ENCODE peak calls at places on chromosomes 3 and 15, in nine cellular contexts. L is HL-60; C is cardiac muscle cell; T is mucosa of descending colon; P is CD8-positive, alpha-beta T cell; H is AG04449; R is GM23338; O is K562; Z is AG04450. Y is an unnamed sample.
A peak's percentile ranks its signal among the peaks of the same experiment; 100 is the strongest.

GRCh38 chr15:89825264-89825940 is 10.8 kb upstream of the ANPEP start:
- DNase-seq in R (no peak), T (peak; percentile 28), C (no peak), Z (no peak), O (no peak), L (peak; percentile 90), H (no peak), P (no peak), Y (no peak)

GRCh38 chr15:61702224-61703120 is 357.8 kb downstream of the VPS13C start:
- DNase-seq in H (no peak), R (peak; percentile 62), Z (no peak), C (no peak), T (no peak), P (no peak), L (no peak), O (no peak), Y (no peak)

GRCh38 chr15:91973481-91973880 is 120.0 kb downstream of the SLCO3A1 start:
- DNase-seq in O (no peak), P (no peak), L (no peak), T (no peak), Z (no peak), R (no peak), H (no peak), C (no peak), Y (no peak)

GRCh38 chr3:48472673-48472922 is 26.1 kb downstream of the ATRIP start:
- DNase-seq in Z (no peak), P (no peak), H (no peak), T (no peak), C (no peak), L (no peak), O (peak; percentile 42), R (peak; percentile 67), Y (no peak)

GRCh38 chr3:111246967-111247760 is 175.5 kb downstream of the NECTIN3 start:
- DNase-seq in O (no peak), P (no peak), C (peak; percentile 42), H (peak; percentile 83), T (no peak), Z (peak; percentile 60), R (no peak), L (no peak), Y (no peak)

GRCh38 chr3:27666277-27666676 is 55.8 kb downstream of the EOMES start:
- DNase-seq in Z (no peak), T (no peak), P (no peak), R (peak; percentile 77), H (no peak), O (no peak), L (no peak), C (no peak), Y (no peak)

GRCh38 chr3:97481416-97481815 is 283.1 kb upstream of the ARL6 start:
- DNase-seq in L (no peak), Z (no peak), C (no peak), T (no peak), H (no peak), R (peak; percentile 10), P (no peak), O (peak; percentile 8), Y (no peak)

GRCh38 chr3:89504432-89504831 is 397.0 kb downstream of the EPHA3 start:
- DNase-seq in P (no peak), O (no peak), T (no peak), C (no peak), R (no peak), L (no peak), H (no peak), Z (no peak), Y (no peak)

GRCh38 chr3:54781728-54782127 is 146.1 kb downstream of the LRTM1 start:
- DNase-seq in Z (no peak), O (no peak), H (no peak), T (no peak), R (peak; percentile 62), L (no peak), C (no peak), P (no peak), Y (no peak)

GRCh38 chr15:29063646-29064045 is 177.9 kb downstream of the APBA2 start:
- DNase-seq in R (no peak), T (no peak), L (no peak), P (no peak), Z (no peak), H (no peak), C (no peak), O (no peak), Y (no peak)

GRCh38 chr15:59611277-59612260 is at the start of gene GCNT3:
- DNase-seq in L (peak; percentile 30), H (no peak), P (no peak), T (no peak), C (peak; percentile 17), R (no peak), Z (no peak), O (no peak), Y (no peak)

DNA sequence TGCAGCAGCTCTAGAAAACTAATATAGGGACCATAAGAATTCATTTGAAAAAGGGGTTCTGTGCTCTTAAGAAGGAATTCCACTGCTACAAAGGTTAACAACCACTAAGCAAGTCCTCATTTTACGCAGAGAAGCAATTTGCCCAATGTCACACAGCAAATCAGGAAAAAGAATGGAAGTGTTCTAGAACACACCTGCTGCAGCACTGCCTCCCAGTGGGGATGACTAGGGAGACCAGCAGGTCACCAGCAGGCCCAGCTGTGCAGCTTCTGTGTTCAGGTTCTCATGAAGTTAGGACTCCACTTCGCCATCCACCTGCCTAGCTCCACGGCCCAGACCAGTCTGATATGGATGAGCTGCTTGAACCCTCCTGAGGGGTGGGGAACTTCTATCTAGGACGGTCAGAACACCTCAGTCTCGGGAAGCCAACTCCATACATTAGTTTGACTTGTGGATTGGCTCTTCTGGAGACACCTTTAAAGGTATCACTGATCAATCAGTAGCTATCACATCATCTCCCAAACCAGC is 18.6 kb downstream of the POMGNT2 start:
- DNase-seq in C (peak; percentile 11), H (no peak), R (no peak), L (no peak), P (no peak), T (no peak), O (no peak), Z (no peak), Y (no peak)
- TF ChIP-seq CTCF in C (peak; percentile 19), H (no peak), R (peak; percentile 14), L (no peak), P (no peak), T (no peak), O (peak; percentile 33), Z (peak; percentile 13), Y (no peak)

DNA sequence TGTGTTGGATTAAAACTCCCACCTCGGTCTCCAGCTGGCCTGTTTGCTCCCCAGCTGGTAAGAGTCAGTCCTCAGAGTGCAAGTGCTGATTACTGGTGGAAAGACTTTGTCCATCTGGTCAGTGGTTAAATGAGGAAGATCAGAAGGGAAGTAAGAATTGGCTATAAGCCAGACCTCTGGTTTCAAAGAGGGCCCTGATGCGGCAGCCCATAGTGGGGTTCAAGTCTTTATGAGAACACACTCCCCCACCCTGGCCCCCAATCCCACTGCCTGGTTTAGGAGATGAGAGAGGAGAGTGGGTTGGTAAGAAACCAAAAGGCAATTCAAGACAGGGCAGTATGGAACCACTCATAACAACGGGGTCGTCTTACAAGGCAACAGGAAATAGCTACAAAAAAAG is 65.0 kb downstream of the FRMD4B start:
- DNase-seq in O (no peak), T (no peak), R (no peak), L (peak; percentile 56), P (no peak), H (no peak), Z (no peak), C (peak; percentile 61), Y (no peak)
- H3K4me3 ChIP-seq in O (no peak overlapping the region), T (no peak overlapping the region), R (no peak overlapping the region), L (no peak overlapping the region), P (no peak overlapping the region), H (no peak overlapping the region), Z (no peak overlapping the region), C (no peak overlapping the region), Y (no peak overlapping the region)

GRCh38 chr3:141087071-141087824 is 36.1 kb downstream of the SPSB4 start:
- DNase-seq in O (no peak), P (no peak), T (no peak), R (no peak), Z (no peak), C (no peak), H (no peak), L (no peak), Y (no peak)

GRCh38 chr3:141092663-141093062 is 41.5 kb downstream of the SPSB4 start:
- DNase-seq in P (no peak), R (no peak), Z (no peak), T (no peak), L (no peak), C (no peak), H (no peak), O (no peak), Y (no peak)

GRCh38 chr3:141086188-141086587 is 35.0 kb downstream of the SPSB4 start:
- DNase-seq in R (no peak), T (no peak), O (no peak), P (no peak), C (no peak), L (no peak), Z (no peak), H (no peak), Y (no peak)

GRCh38 chr3:141091416-141091815 is 40.3 kb downstream of the SPSB4 start:
- DNase-seq in C (no peak), L (no peak), O (no peak), H (no peak), P (no peak), Z (no peak), T (no peak), R (no peak), Y (no peak)

DNA sequence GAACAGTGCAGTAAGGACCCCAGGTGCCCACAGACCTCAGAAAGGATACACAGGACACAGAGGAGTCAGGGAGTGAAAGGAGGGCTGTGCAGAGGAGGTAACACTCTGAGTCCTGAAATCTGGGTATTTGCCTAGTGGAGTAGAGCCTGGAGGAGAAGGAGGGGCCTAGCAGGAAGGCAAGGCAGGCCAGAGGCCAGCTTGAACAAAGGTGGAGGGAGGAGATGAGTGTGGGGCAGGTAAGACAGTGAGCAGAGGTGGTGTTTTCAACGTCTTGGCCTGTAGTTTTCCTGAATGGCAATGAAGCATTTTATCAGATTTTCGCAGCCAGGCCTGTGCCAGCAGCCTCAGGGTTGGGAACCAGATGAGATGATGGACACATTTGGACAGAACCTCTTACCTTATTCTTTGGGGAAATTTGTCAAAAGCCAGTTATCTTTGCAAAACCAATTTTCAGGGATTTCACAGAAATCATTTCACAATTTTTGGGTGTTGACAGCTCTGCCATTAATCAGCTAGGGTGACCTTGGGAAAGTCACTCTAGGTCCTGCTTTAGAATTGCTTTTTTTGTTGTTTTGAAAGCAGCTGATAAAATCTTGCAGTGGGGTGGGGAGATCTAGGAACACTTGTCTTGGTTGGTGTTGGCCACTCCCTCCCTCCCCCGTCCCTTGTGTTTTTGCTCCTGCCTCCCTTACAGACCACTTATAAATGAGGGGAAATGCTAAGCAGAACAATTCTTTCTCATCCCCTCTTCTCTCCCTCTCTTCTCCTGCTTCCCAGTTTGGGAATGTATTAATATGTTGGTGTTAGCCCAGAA is 38.4 kb downstream of the SPSB4 start:
- DNase-seq in C (no peak), R (peak; percentile 44), T (no peak), L (no peak), P (no peak), O (no peak), Z (no peak), H (no peak), Y (no peak)
- TF ChIP-seq CTCF in C (no peak), R (no peak), T (no peak), L (no peak), P (no peak), O (no peak), Z (no peak), H (no peak), Y (no peak)

DNA sequence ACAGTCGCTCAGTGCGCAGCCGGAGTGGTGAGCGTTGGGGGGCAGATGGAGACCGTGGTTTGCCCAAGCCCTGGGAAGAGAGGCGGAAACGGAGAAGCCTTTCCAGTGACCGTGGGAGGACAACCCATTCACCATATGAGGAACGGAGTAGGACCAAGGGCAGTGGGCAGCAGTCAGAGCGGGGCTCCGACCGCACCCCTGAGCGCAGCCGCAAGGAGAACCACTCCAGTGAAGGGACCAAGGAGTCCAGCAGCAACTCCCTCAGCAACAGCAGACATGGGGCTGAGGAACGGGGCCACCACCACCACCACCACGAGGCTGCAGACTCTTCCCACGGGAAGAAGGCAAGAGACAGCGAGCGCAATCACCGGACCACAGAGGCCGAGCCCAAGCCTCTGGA is 2.0 kb downstream of the RBM15B start:
- DNase-seq in R (no peak), H (no peak), C (no peak), O (no peak), L (no peak), P (no peak), T (peak; percentile 31), Z (no peak), Y (no peak)
- H3K4me3 ChIP-seq in R (peak overlapping the region; percentile 82), H (peak overlapping the region; percentile 75), C (no peak overlapping the region), O (no peak overlapping the region), L (no peak overlapping the region), P (no peak overlapping the region), T (no peak overlapping the region), Z (peak overlapping the region; percentile 72), Y (no peak overlapping the region)